ENCODE peak calls at places on chromosomes 2 and 18, in five cellular contexts. R is fibroblast of the aortic adventitia, Z is lung, A is astrocyte of the spinal cord, W is H1. O is an unnamed sample.
A peak's percentile ranks its signal among the peaks of the same experiment; 100 is the strongest.

GRCh38 chr2:198483046-198483445 is 678.7 kb downstream of the PLCL1 start:
- DNase-seq in R (no peak), Z (no peak), A (no peak), W (no peak), O (no peak)

GRCh38 chr2:26700078-26700477 is 7.6 kb downstream of the KCNK3 start:
- DNase-seq in R (no peak), Z (no peak), A (no peak), W (no peak), O (no peak)

GRCh38 chr2:18117592-18117991 is 239.1 kb downstream of the KCNS3 start:
- DNase-seq in R (peak; percentile 44), Z (peak; percentile 45), A (peak; percentile 52), W (no peak), O (peak; percentile 82)

GRCh38 chr2:11140492-11140891 is 14.8 kb upstream of the SLC66A3 start:
- DNase-seq in R (no peak), Z (no peak), A (peak; percentile 21), W (no peak), O (peak; percentile 30)

GRCh38 chr2:134782792-134783191 is 55.6 kb upstream of the ACMSD start:
- DNase-seq in R (no peak), Z (peak; percentile 63), A (peak; percentile 29), W (no peak), O (peak; percentile 47)

GRCh38 chr2:156332452-156333273 is at the start of gene NR4A2:
- DNase-seq in R (peak; percentile 91), Z (peak; percentile 89), A (peak; percentile 92), W (no peak), O (peak; percentile 81)

GRCh38 chr2:226740039-226740648 is 59.5 kb downstream of the IRS1 start:
- DNase-seq in R (no peak), Z (no peak), A (no peak), W (no peak), O (no peak)

GRCh38 chr2:202185816-202186221 is 52.6 kb downstream of the SUMO1 start:
- DNase-seq in R (peak; percentile 27), Z (no peak), A (no peak), W (no peak), O (peak; percentile 58)

GRCh38 chr18:13501896-13502295 is 224.5 kb downstream of the FAM210A start:
- DNase-seq in R (no peak), Z (no peak), A (no peak), W (no peak), O (no peak)

GRCh38 chr2:237456200-237456731 is 30.8 kb upstream of the MLPH start:
- DNase-seq in R (peak; percentile 72), Z (no peak), A (peak; percentile 94), W (no peak), O (peak; percentile 97)

GRCh38 chr18:62324355-62324828 is 718 bp upstream of the TNFRSF11A start:
- DNase-seq in R (no peak), Z (no peak), A (no peak), W (no peak), O (no peak)

GRCh38 chr2:44962176-44962695 is 20.7 kb downstream of the SIX3 start:
- DNase-seq in R (no peak), Z (no peak), A (no peak), W (no peak), O (no peak)

GRCh38 chr2:24870891-24871705 is 48.9 kb downstream of the ADCY3 start:
- DNase-seq in R (no peak), Z (no peak), A (no peak), W (no peak), O (peak; percentile 53)

GRCh38 chr2:28273751-28274150 is 118.9 kb upstream of the FOSL2 start:
- DNase-seq in R (no peak), Z (no peak), A (no peak), W (no peak), O (no peak)

GRCh38 chr2:52512760-52513159 is 1254.8 kb upstream of the CHAC2 start:
- DNase-seq in R (no peak), Z (no peak), A (no peak), W (no peak), O (no peak)

GRCh38 chr18:8657873-8658521 is 47.4 kb upstream of the MTCL1 start:
- DNase-seq in R (peak; percentile 37), Z (no peak), A (peak; percentile 43), W (no peak), O (peak; percentile 57)

GRCh38 chr2:104078431-104079157 is 775.3 kb upstream of the POU3F3 start:
- DNase-seq in R (no peak), Z (no peak), A (no peak), W (no peak), O (no peak)

GRCh38 chr2:167192833-167193232 is 304.6 kb downstream of the XIRP2 start:
- DNase-seq in R (peak; percentile 92), Z (no peak), A (peak; percentile 84), W (no peak), O (peak; percentile 50)

GRCh38 chr2:24970483-24971299 is 1.1 kb downstream of the DNAJC27 start:
- DNase-seq in R (peak; percentile 60), Z (no peak), A (no peak), W (no peak), O (peak; percentile 48)

GRCh38 chr2:46615555-46616487 is 136.5 kb downstream of the TMEM247 start:
- DNase-seq in R (peak; percentile 18), Z (no peak), A (peak; percentile 20), W (no peak), O (peak; percentile 24)

GRCh38 chr2:30514134-30514860 is 67.3 kb downstream of the LCLAT1 start:
- DNase-seq in R (peak; percentile 69), Z (no peak), A (peak; percentile 58), W (no peak), O (peak; percentile 80)

GRCh38 chr18:24413148-24413547 is 13.3 kb upstream of the IMPACT start:
- DNase-seq in R (peak; percentile 27), Z (no peak), A (no peak), W (no peak), O (no peak)

GRCh38 chr2:71833855-71834554 is 313.7 kb downstream of the CYP26B1 start:
- DNase-seq in R (peak; percentile 66), Z (no peak), A (no peak), W (no peak), O (peak; percentile 20)

GRCh38 chr2:55107428-55107827 is 57.2 kb upstream of the RTN4 start:
- DNase-seq in R (no peak), Z (no peak), A (peak; percentile 56), W (no peak), O (peak; percentile 66)

GRCh38 chr2:46389417-46389916 is 89.9 kb upstream of the TMEM247 start:
- DNase-seq in R (peak; percentile 30), Z (peak; percentile 28), A (no peak), W (no peak), O (peak; percentile 13)

GRCh38 chr18:78918707-78919106 is 60.9 kb upstream of the SALL3 start:
- DNase-seq in R (no peak), Z (no peak), A (no peak), W (no peak), O (no peak)

GRCh38 chr2:143939976-143940375 is 579.9 kb downstream of the ZEB2 start:
- DNase-seq in R (peak; percentile 74), Z (no peak), A (peak; percentile 66), W (no peak), O (peak; percentile 53)

GRCh38 chr2:23620841-23621341 is 235.9 kb downstream of the KLHL29 start:
- DNase-seq in R (peak; percentile 51), Z (no peak), A (peak; percentile 30), W (no peak), O (peak; percentile 87)

GRCh38 chr2:196510246-196510645 is 129.3 kb upstream of the CCDC150 start:
- DNase-seq in R (no peak), Z (no peak), A (no peak), W (no peak), O (no peak)

GRCh38 chr2:174699993-174700766 is 64.1 kb downstream of the CHRNA1 start:
- DNase-seq in R (peak; percentile 73), Z (no peak), A (peak; percentile 56), W (no peak), O (peak; percentile 73)

GRCh38 chr2:28702887-28703286 is 48.7 kb upstream of the PPP1CB start:
- DNase-seq in R (no peak), Z (no peak), A (no peak), W (no peak), O (no peak)

GRCh38 chr2:228426502-228427216 is 245.2 kb upstream of the SPHKAP start:
- DNase-seq in R (no peak), Z (no peak), A (no peak), W (no peak), O (no peak)

GRCh38 chr2:226093364-226093763 is 693.9 kb downstream of the NYAP2 start:
- DNase-seq in R (no peak), Z (no peak), A (no peak), W (no peak), O (no peak)

GRCh38 chr18:75429975-75430374 is 2.5 kb upstream of the SMIM21 start:
- DNase-seq in R (no peak), Z (no peak), A (no peak), W (no peak), O (no peak)

GRCh38 chr2:144088863-144089262 is 431.1 kb downstream of the ZEB2 start:
- DNase-seq in R (no peak), Z (no peak), A (no peak), W (no peak), O (no peak)

GRCh38 chr18:48879008-48879431 is 71.7 kb downstream of the SMAD7 start:
- DNase-seq in R (no peak), Z (peak; percentile 50), A (no peak), W (no peak), O (no peak)

GRCh38 chr2:238439093-238439849 is 12.5 kb downstream of the ASB1 start:
- DNase-seq in R (peak; percentile 100), Z (no peak), A (peak; percentile 97), W (no peak), O (peak; percentile 90)

GRCh38 chr2:240392948-240393830 is 42.3 kb upstream of the GPC1 start:
- DNase-seq in R (no peak), Z (no peak), A (no peak), W (no peak), O (no peak)

GRCh38 chr2:96089356-96090180 is 26.8 kb downstream of the ADRA2B start:
- DNase-seq in R (no peak), Z (no peak), A (no peak), W (no peak), O (no peak)

GRCh38 chr2:85756822-85757435 is 3.1 kb downstream of the ATOH8 start:
- DNase-seq in R (no peak), Z (no peak), A (no peak), W (no peak), O (no peak)
- H3K4me3 ChIP-seq in R (peak overlapping the region; percentile 95), Z (peak overlapping the region; percentile 25), A (no peak overlapping the region), W (no peak overlapping the region), O (peak overlapping the region; percentile 3)

GRCh38 chr18:28281400-28281799 is 104.5 kb upstream of the CDH2 start:
- DNase-seq in R (no peak), Z (no peak), A (no peak), W (no peak), O (no peak)

GRCh38 chr18:28284132-28284531 is 107.2 kb upstream of the CDH2 start:
- DNase-seq in R (peak; percentile 23), Z (no peak), A (peak; percentile 63), W (no peak), O (peak; percentile 35)

GRCh38 chr18:28288784-28289183 is 111.9 kb upstream of the CDH2 start:
- DNase-seq in R (no peak), Z (no peak), A (no peak), W (no peak), O (no peak)

GRCh38 chr18:28287146-28287545 is 110.2 kb upstream of the CDH2 start:
- DNase-seq in R (no peak), Z (no peak), A (no peak), W (peak; percentile 25), O (no peak)
- H3K4me3 ChIP-seq in R (no peak overlapping the region), Z (no peak overlapping the region), A (no peak overlapping the region), W (no peak overlapping the region), O (no peak overlapping the region)

GRCh38 chr2:223217373-223217772 is 165.4 kb downstream of the KCNE4 start:
- DNase-seq in R (no peak), Z (no peak), A (no peak), W (no peak), O (no peak)
- H3K4me3 ChIP-seq in R (no peak overlapping the region), Z (no peak overlapping the region), A (no peak overlapping the region), W (no peak overlapping the region), O (no peak overlapping the region)

GRCh38 chr2:210167227-210167626 is 4.0 kb downstream of the KANSL1L start:
- DNase-seq in R (peak; percentile 41), Z (no peak), A (peak; percentile 21), W (no peak), O (peak; percentile 42)
- H3K4me3 ChIP-seq in R (no peak overlapping the region), Z (no peak overlapping the region), A (no peak overlapping the region), W (no peak overlapping the region), O (no peak overlapping the region)

O was measured in choroid plexus epithelial cell.